ENCODE peak calls at places on chromosomes 11 and 22, in nine cellular contexts. K, X, W, T, V, L, D, E and Z are unnamed samples. For H3K27me3 and H3K4me1, the result is how much of the 10 kb centered on the place peaks cover.

GRCh38 chr11:12618743-12619540 is 55.3 kb upstream of the TEAD1 start:
- DNase-seq in K (no peak), X (no peak), W (peak), T (peak), V (no peak), L (no peak), D (no peak), E (no peak), Z (no peak)

GRCh38 chr11:72069787-72070251 is 10.5 kb downstream of the NUMA1 start:
- DNase-seq in K (peak), X (peak), W (peak), T (peak), V (no peak), L (peak), D (peak), E (peak), Z (peak)

GRCh38 chr11:36467913-36468312 is 42.2 kb downstream of the TRAF6 start:
- DNase-seq in K (no peak), X (no peak), W (no peak), T (no peak), V (no peak), L (no peak), D (no peak), E (peak), Z (no peak)

GRCh38 chr11:114276077-114276476 is 20.1 kb upstream of the NNMT start:
- DNase-seq in K (no peak), X (no peak), W (no peak), T (no peak), V (no peak), L (no peak), D (no peak), E (no peak), Z (no peak)

GRCh38 chr11:112255075-112255739 is 5.5 kb downstream of the PLET1 start:
- DNase-seq in K (peak), X (no peak), W (peak), T (no peak), V (no peak), L (no peak), D (peak), E (no peak), Z (peak)

GRCh38 chr11:76823481-76824028 is 37.2 kb upstream of the ACER3 start:
- DNase-seq in K (peak), X (no peak), W (peak), T (peak), V (no peak), L (no peak), D (peak), E (peak), Z (peak)

GRCh38 chr22:33510429-33510904 is 409.8 kb downstream of the LARGE1 start:
- DNase-seq in K (no peak), X (no peak), W (no peak), T (no peak), V (no peak), L (no peak), D (no peak), E (no peak), Z (no peak)

GRCh38 chr22:22745225-22746060 is 101.0 kb downstream of the GGTLC2 start:
- DNase-seq in K (no peak), X (peak), W (peak), T (peak), V (no peak), L (peak), D (peak), E (peak), Z (no peak)

GRCh38 chr22:40533712-40534378 is 102.7 kb downstream of the MRTFA start:
- DNase-seq in K (peak), X (peak), W (peak), T (peak), V (peak), L (peak), D (peak), E (peak), Z (peak)

GRCh38 chr22:23157560-23158515 is 12.6 kb downstream of the RAB36 start:
- DNase-seq in K (no peak), X (peak), W (no peak), T (no peak), V (no peak), L (no peak), D (no peak), E (no peak), Z (no peak)

GRCh38 chr11:5380740-5381342 is 2.8 kb upstream of the OR51M1 start:
- DNase-seq in K (peak), X (peak), W (peak), T (peak), V (no peak), L (peak), D (peak), E (peak), Z (peak)

GRCh38 chr22:19429950-19430889 is 1.3 kb downstream of the HIRA start:
- DNase-seq in K (peak), X (peak), W (peak), T (peak), V (no peak), L (peak), D (peak), E (peak), Z (peak)

GRCh38 chr22:32794449-32795213 is 6.9 kb upstream of the TIMP3 start:
- DNase-seq in K (no peak), X (no peak), W (peak), T (peak), V (no peak), L (no peak), D (peak), E (peak), Z (no peak)

GRCh38 chr11:3747704-3748103 is 49.6 kb downstream of the NUP98 start:
- DNase-seq in K (peak), X (no peak), W (peak), T (peak), V (no peak), L (no peak), D (peak), E (no peak), Z (peak)

GRCh38 chr11:127339376-127339775 is 338.8 kb upstream of the KIRREL3 start:
- DNase-seq in K (no peak), X (no peak), W (no peak), T (no peak), V (no peak), L (no peak), D (no peak), E (no peak), Z (no peak)

GRCh38 chr11:71964641-71965040 is 34.1 kb upstream of the IL18BP start:
- DNase-seq in K (no peak), X (no peak), W (no peak), T (no peak), V (no peak), L (no peak), D (no peak), E (no peak), Z (no peak)

GRCh38 chr22:21758056-21758455 is 22.5 kb upstream of the YPEL1 start:
- DNase-seq in K (no peak), X (no peak), W (no peak), T (no peak), V (no peak), L (no peak), D (no peak), E (no peak), Z (no peak)

GRCh38 chr11:61898247-61898582 is 6.9 kb upstream of the FADS3 start:
- DNase-seq in K (no peak), X (no peak), W (no peak), T (no peak), V (no peak), L (no peak), D (no peak), E (no peak), Z (no peak)
- H3K4me2 ChIP-seq in K (no peak), X (no peak), W (no peak), T (no peak), V (no peak), L (no peak), D (no peak), E (no peak), Z (no peak)

DNA sequence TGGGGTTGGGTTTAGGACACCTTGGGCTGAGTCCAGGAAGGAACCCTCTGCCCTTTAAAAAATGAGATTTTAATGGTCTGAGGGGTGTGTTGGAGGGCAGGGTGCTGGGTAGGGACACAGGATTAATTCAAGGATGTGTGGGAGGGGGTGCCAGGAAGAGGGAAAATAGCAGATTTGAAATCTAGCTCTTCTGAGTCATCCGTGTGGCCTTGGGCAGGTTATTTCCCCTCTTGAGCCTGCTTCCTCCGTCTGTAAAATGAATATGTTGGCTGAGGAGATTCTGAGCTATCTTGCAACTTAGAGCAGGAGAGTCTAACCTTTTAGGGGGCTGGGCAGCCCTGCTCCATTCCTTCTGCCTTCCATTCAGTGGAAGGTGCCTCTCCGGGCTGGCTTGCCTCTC is 3.0 kb downstream of the TSPAN18 start:
- DNase-seq in K (no peak), X (no peak), W (no peak), T (peak), V (no peak), L (no peak), D (no peak), E (no peak), Z (peak)
- H3K27me3 ChIP-seq in K (half or more), X (under half), W (half or more), T (under half), V (under half), L (under half), D (half or more), E (half or more), Z (under half)

GRCh38 chr11:11444027-11444799 is 91.2 kb upstream of the CSNK2A3 start:
- DNase-seq in K (no peak), X (no peak), W (peak), T (no peak), V (no peak), L (no peak), D (peak), E (no peak), Z (peak)
- H3K4me1 ChIP-seq in K (under half), X (under half), W (under half), T (under half), V (under half), L (under half), D (under half), E (under half), Z (under half)

DNA sequence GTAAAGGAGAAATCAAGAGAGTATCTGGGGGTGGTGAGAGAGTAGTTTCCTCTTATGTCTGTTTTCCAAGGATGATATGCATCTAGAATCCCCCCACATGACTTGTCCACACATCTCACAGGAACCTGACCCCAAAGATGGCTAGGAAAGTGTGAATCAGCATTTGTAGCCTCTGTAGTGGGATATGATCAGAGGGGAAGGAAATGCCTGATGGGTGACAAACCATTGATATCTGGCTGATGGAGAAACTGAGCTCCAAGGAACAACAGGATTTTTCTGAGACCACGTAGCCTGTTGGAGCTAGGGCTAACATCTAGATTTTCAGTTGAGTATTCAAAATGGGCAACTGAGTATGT is 369.4 kb downstream of the DDX10 start:
- DNase-seq in K (no peak), X (no peak), W (peak), T (no peak), V (no peak), L (no peak), D (peak), E (no peak), Z (no peak)
- H3K4me2 ChIP-seq in K (no peak), X (no peak), W (peak), T (no peak), V (no peak), L (no peak), D (no peak), E (no peak), Z (no peak)

DNA sequence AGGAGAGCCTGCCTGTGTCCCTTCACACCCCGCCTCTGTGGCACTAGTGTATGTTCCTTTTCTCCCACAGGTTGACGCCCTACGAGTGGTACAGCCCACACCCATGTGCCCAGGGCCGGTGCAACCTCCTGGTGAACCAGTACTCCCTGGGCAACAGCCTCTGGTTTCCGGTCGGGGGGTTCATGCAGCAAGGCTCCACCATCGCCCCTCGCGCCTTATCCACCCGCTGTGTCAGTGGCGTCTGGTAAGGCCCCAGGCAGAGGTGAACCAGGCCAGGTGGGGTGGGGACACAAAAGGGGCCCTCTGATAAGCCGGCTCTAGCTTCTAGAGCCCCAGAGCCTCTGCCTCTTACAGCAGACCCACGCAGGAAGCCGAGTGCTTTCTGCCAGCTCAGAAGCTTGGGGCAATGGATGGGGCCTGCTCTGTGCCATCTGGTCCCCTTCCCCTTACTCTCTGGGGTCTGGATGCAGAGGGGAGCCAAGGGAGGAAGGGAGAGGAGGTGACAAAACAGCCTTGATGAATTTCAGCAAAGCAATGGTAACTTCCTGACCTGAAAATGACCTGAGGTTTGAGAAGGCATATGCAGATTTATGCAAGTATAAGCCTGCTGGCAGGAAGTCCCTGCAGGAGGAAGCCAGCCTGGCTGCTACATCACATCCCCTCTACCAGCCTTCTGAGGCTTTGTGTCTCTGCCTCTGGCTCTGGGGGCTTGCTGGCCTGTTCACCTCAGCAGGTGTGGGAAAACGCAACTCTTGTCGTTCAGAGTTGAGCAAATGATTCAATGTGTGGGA is 67.0 kb upstream of the TBCEL start:
- DNase-seq in K (no peak), X (peak), W (no peak), T (peak), V (no peak), L (no peak), D (no peak), E (peak), Z (peak)
- H3K27me3 ChIP-seq in K (under half), X (under half), W (under half), T (under half), V (under half), L (under half), D (under half), E (under half), Z (under half)

DNA sequence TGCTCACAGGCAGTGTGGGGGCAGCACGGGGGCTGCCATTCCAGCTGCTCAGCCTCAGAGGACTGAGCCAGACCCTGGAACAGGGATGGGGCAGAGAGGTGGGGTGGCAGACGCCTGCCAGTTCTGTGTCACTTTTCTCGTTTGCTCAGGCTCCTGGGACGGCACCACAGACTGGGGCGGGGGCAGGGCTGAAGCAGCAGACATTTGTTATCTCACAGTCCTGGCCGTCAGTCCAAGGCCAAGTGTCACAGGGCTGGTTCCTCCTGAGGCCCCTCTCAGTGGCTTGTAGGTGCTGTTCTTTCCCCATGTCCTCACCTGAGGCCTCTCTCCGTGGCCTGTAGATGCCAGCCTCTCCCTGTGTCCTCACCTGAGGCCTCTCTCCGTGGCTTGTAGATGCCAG is 24.7 kb downstream of the TPCN2 start:
- DNase-seq in K (no peak), X (no peak), W (no peak), T (no peak), V (no peak), L (no peak), D (no peak), E (no peak), Z (no peak)
- H3K4me1 ChIP-seq in K (under half), X (under half), W (under half), T (under half), V (under half), L (under half), D (under half), E (under half), Z (under half)

GRCh38 chr11:37788141-37788877 is 1190.3 kb upstream of the RAG2 start:
- DNase-seq in K (peak), X (no peak), W (no peak), T (peak), V (no peak), L (no peak), D (peak), E (no peak), Z (peak)
- H3K4me2 ChIP-seq in K (no peak), X (no peak), W (no peak), T (no peak), V (no peak), L (no peak), D (peak), E (no peak), Z (peak)